ENCODE peak calls at places on chromosome 3, in four cellular contexts. W, Z, C and N are unnamed samples.

GRCh38 chr3:134364061-134364935 is 9.9 kb downstream of the AMOTL2 start:
- DNase-seq in W (no peak), Z (peak), C (peak), N (no peak)

GRCh38 chr3:30059240-30059639 is 547.2 kb upstream of the TGFBR2 start:
- DNase-seq in W (no peak), Z (no peak), C (no peak), N (no peak)

GRCh38 chr3:43031490-43032216 is 52.5 kb downstream of the GASK1A start:
- DNase-seq in W (no peak), Z (no peak), C (no peak), N (no peak)

GRCh38 chr3:35639251-35640185 is at the start of gene ARPP21:
- DNase-seq in W (no peak), Z (peak), C (no peak), N (no peak)

GRCh38 chr3:44772099-44772442 is 10.5 kb downstream of the KIF15 start:
- DNase-seq in W (no peak), Z (peak), C (no peak), N (no peak)

GRCh38 chr3:34017757-34018156 is 219.3 kb downstream of the PDCD6IP start:
- DNase-seq in W (no peak), Z (no peak), C (no peak), N (no peak)

GRCh38 chr3:14424711-14425573 is 22.5 kb downstream of the SLC6A6 start:
- DNase-seq in W (no peak), Z (no peak), C (no peak), N (no peak)

GRCh38 chr3:177379045-177379444 is 181.8 kb upstream of the TBL1XR1 start:
- DNase-seq in W (no peak), Z (no peak), C (no peak), N (no peak)

GRCh38 chr3:38516669-38517068 is 20.5 kb downstream of the EXOG start:
- DNase-seq in W (no peak), Z (no peak), C (no peak), N (no peak)